ENCODE peak calls at places on chromosome 11, in five cellular contexts. One of them, this sample, is unnamed.

GRCh38 chr11:56533054-56533740 is 9.9 kb downstream of the OR5M11 start:
- DNase-seq in NCI-H2171: no peak
- DNase-seq in fibroblast of the aortic adventitia: no peak
- DNase-seq in stimulated activated naive CD8-positive, alpha-beta T cell treated with anti-CD3 and anti-CD28 coated beads, Interleukin-15, Interleukin-2, amounts not matched to agents 100 U/mL and 50 U/mL, for 24 hours: no peak
- DNase-seq in germinal center: no peak
- DNase-seq in this sample: no peak

GRCh38 chr11:69498614-69499175 is 17.2 kb downstream of the LINC01488 start:
- DNase-seq in NCI-H2171: no peak
- DNase-seq in fibroblast of the aortic adventitia: no peak
- DNase-seq in stimulated activated naive CD8-positive, alpha-beta T cell treated with anti-CD3 and anti-CD28 coated beads, Interleukin-15, Interleukin-2, amounts not matched to agents 100 U/mL and 50 U/mL, for 24 hours: no peak
- DNase-seq in germinal center: no peak
- DNase-seq in this sample: no peak

GRCh38 chr11:133064152-133064877 is 468.0 kb downstream of the OPCML start:
- DNase-seq in NCI-H2171: no peak
- DNase-seq in fibroblast of the aortic adventitia: peak
- DNase-seq in stimulated activated naive CD8-positive, alpha-beta T cell treated with anti-CD3 and anti-CD28 coated beads, Interleukin-15, Interleukin-2, amounts not matched to agents 100 U/mL and 50 U/mL, for 24 hours: peak
- DNase-seq in germinal center: no peak
- DNase-seq in this sample: peak

GRCh38 chr11:48051217-48051848 is 71.0 kb downstream of the PTPRJ start:
- DNase-seq in NCI-H2171: no peak
- DNase-seq in fibroblast of the aortic adventitia: no peak
- DNase-seq in stimulated activated naive CD8-positive, alpha-beta T cell treated with anti-CD3 and anti-CD28 coated beads, Interleukin-15, Interleukin-2, amounts not matched to agents 100 U/mL and 50 U/mL, for 24 hours: no peak
- DNase-seq in germinal center: no peak
- DNase-seq in this sample: no peak

GRCh38 chr11:724063-724732 is 18.2 kb downstream of the EPS8L2 start:
- DNase-seq in NCI-H2171: no peak
- DNase-seq in fibroblast of the aortic adventitia: no peak
- DNase-seq in stimulated activated naive CD8-positive, alpha-beta T cell treated with anti-CD3 and anti-CD28 coated beads, Interleukin-15, Interleukin-2, amounts not matched to agents 100 U/mL and 50 U/mL, for 24 hours: no peak
- DNase-seq in germinal center: no peak
- DNase-seq in this sample: no peak

GRCh38 chr11:115501895-115502589 is 2.2 kb downstream of the CADM1 start:
- DNase-seq in NCI-H2171: no peak
- DNase-seq in fibroblast of the aortic adventitia: no peak
- DNase-seq in stimulated activated naive CD8-positive, alpha-beta T cell treated with anti-CD3 and anti-CD28 coated beads, Interleukin-15, Interleukin-2, amounts not matched to agents 100 U/mL and 50 U/mL, for 24 hours: no peak
- DNase-seq in germinal center: no peak
- DNase-seq in this sample: no peak

GRCh38 chr11:74012072-74012809 is 3.4 kb upstream of the UCP3 start:
- DNase-seq in NCI-H2171: no peak
- DNase-seq in fibroblast of the aortic adventitia: no peak
- DNase-seq in stimulated activated naive CD8-positive, alpha-beta T cell treated with anti-CD3 and anti-CD28 coated beads, Interleukin-15, Interleukin-2, amounts not matched to agents 100 U/mL and 50 U/mL, for 24 hours: no peak
- DNase-seq in germinal center: no peak
- DNase-seq in this sample: no peak

GRCh38 chr11:65032216-65032615 is 5.0 kb downstream of the SNX15 start:
- DNase-seq in NCI-H2171: no peak
- DNase-seq in fibroblast of the aortic adventitia: no peak
- DNase-seq in stimulated activated naive CD8-positive, alpha-beta T cell treated with anti-CD3 and anti-CD28 coated beads, Interleukin-15, Interleukin-2, amounts not matched to agents 100 U/mL and 50 U/mL, for 24 hours: no peak
- DNase-seq in germinal center: no peak
- DNase-seq in this sample: no peak

GRCh38 chr11:109320595-109320994 is 101.4 kb upstream of the C11orf87 start:
- DNase-seq in NCI-H2171: no peak
- DNase-seq in fibroblast of the aortic adventitia: peak
- DNase-seq in stimulated activated naive CD8-positive, alpha-beta T cell treated with anti-CD3 and anti-CD28 coated beads, Interleukin-15, Interleukin-2, amounts not matched to agents 100 U/mL and 50 U/mL, for 24 hours: no peak
- DNase-seq in germinal center: no peak
- DNase-seq in this sample: no peak

GRCh38 chr11:111305403-111305802 is 7.1 kb downstream of the POU2AF3 start:
- DNase-seq in NCI-H2171: no peak
- DNase-seq in fibroblast of the aortic adventitia: no peak
- DNase-seq in stimulated activated naive CD8-positive, alpha-beta T cell treated with anti-CD3 and anti-CD28 coated beads, Interleukin-15, Interleukin-2, amounts not matched to agents 100 U/mL and 50 U/mL, for 24 hours: no peak
- DNase-seq in germinal center: no peak
- DNase-seq in this sample: no peak

GRCh38 chr11:96324912-96325311 is 18.1 kb downstream of the MAML2 start:
- DNase-seq in NCI-H2171: no peak
- DNase-seq in fibroblast of the aortic adventitia: peak
- DNase-seq in stimulated activated naive CD8-positive, alpha-beta T cell treated with anti-CD3 and anti-CD28 coated beads, Interleukin-15, Interleukin-2, amounts not matched to agents 100 U/mL and 50 U/mL, for 24 hours: no peak
- DNase-seq in germinal center: no peak
- DNase-seq in this sample: no peak

GRCh38 chr11:114195981-114196731 is 100.0 kb upstream of the NNMT start:
- DNase-seq in NCI-H2171: no peak
- DNase-seq in fibroblast of the aortic adventitia: peak
- DNase-seq in stimulated activated naive CD8-positive, alpha-beta T cell treated with anti-CD3 and anti-CD28 coated beads, Interleukin-15, Interleukin-2, amounts not matched to agents 100 U/mL and 50 U/mL, for 24 hours: no peak
- DNase-seq in germinal center: no peak
- DNase-seq in this sample: no peak

GRCh38 chr11:65182258-65183170 is 786 bp downstream of the CAPN1 start:
- DNase-seq in NCI-H2171: peak
- DNase-seq in fibroblast of the aortic adventitia: peak
- DNase-seq in stimulated activated naive CD8-positive, alpha-beta T cell treated with anti-CD3 and anti-CD28 coated beads, Interleukin-15, Interleukin-2, amounts not matched to agents 100 U/mL and 50 U/mL, for 24 hours: no peak
- DNase-seq in germinal center: no peak
- DNase-seq in this sample: no peak

GRCh38 chr11:68461284-68461861 is 821 bp downstream of the PPP6R3 start:
- DNase-seq in NCI-H2171: no peak
- DNase-seq in fibroblast of the aortic adventitia: no peak
- DNase-seq in stimulated activated naive CD8-positive, alpha-beta T cell treated with anti-CD3 and anti-CD28 coated beads, Interleukin-15, Interleukin-2, amounts not matched to agents 100 U/mL and 50 U/mL, for 24 hours: no peak
- DNase-seq in germinal center: no peak
- DNase-seq in this sample: peak

GRCh38 chr11:77815459-77815858 is 5.1 kb downstream of the RSF1 start:
- DNase-seq in NCI-H2171: no peak
- DNase-seq in fibroblast of the aortic adventitia: no peak
- DNase-seq in stimulated activated naive CD8-positive, alpha-beta T cell treated with anti-CD3 and anti-CD28 coated beads, Interleukin-15, Interleukin-2, amounts not matched to agents 100 U/mL and 50 U/mL, for 24 hours: no peak
- DNase-seq in germinal center: no peak
- DNase-seq in this sample: no peak

GRCh38 chr11:3854977-3855807 is at the start of gene STIM1:
- DNase-seq in NCI-H2171: peak
- DNase-seq in fibroblast of the aortic adventitia: peak
- DNase-seq in stimulated activated naive CD8-positive, alpha-beta T cell treated with anti-CD3 and anti-CD28 coated beads, Interleukin-15, Interleukin-2, amounts not matched to agents 100 U/mL and 50 U/mL, for 24 hours: peak
- DNase-seq in germinal center: peak
- DNase-seq in this sample: peak

GRCh38 chr11:65927904-65928397 is 8.7 kb downstream of the DRAP1 start:
- DNase-seq in NCI-H2171: no peak
- DNase-seq in fibroblast of the aortic adventitia: no peak
- DNase-seq in stimulated activated naive CD8-positive, alpha-beta T cell treated with anti-CD3 and anti-CD28 coated beads, Interleukin-15, Interleukin-2, amounts not matched to agents 100 U/mL and 50 U/mL, for 24 hours: peak
- DNase-seq in germinal center: peak
- DNase-seq in this sample: no peak

GRCh38 chr11:72411623-72412532 is 22.5 kb downstream of the CLPB start:
- DNase-seq in NCI-H2171: peak
- DNase-seq in fibroblast of the aortic adventitia: no peak
- DNase-seq in stimulated activated naive CD8-positive, alpha-beta T cell treated with anti-CD3 and anti-CD28 coated beads, Interleukin-15, Interleukin-2, amounts not matched to agents 100 U/mL and 50 U/mL, for 24 hours: peak
- DNase-seq in germinal center: peak
- DNase-seq in this sample: no peak

GRCh38 chr11:59992420-59992819 is 24.6 kb upstream of the OOSP4B start:
- DNase-seq in NCI-H2171: no peak
- DNase-seq in fibroblast of the aortic adventitia: no peak
- DNase-seq in stimulated activated naive CD8-positive, alpha-beta T cell treated with anti-CD3 and anti-CD28 coated beads, Interleukin-15, Interleukin-2, amounts not matched to agents 100 U/mL and 50 U/mL, for 24 hours: no peak
- DNase-seq in germinal center: no peak
- DNase-seq in this sample: no peak